ENCODE peak calls at places on chromosomes 16 and 17, in seven cellular contexts. B is amygdala; H is fibroblast of pulmonary artery; Y is transverse colon; P is activated CD4-positive, alpha-beta T cell treated with anti-CD3 and anti-CD28 coated beads, Interleukin-2, amount 10 ng/mL, durations not matched to agents 7 days and 5 days; G is suprapubic skin; L is PC-3. R is an unnamed sample.

GRCh38 chr17:21239680-21240374 is 13.4 kb downstream of the NATD1 start:
- DNase-seq in G (no peak), H (peak; percentile 47), B (no peak), L (peak; percentile 58), P (no peak), Y (no peak), R (no peak)

GRCh38 chr17:78237403-78238012 is 6.1 kb downstream of the TMEM235 start:
- DNase-seq in H (no peak), Y (no peak), L (no peak), P (no peak), G (no peak), B (peak; percentile 84), R (no peak)

GRCh38 chr17:7477392-7478275 is 1.8 kb downstream of the ZBTB4 start:
- DNase-seq in B (no peak), G (no peak), L (peak; percentile 11), H (peak; percentile 78), P (no peak), Y (peak; percentile 28), R (no peak)

GRCh38 chr16:88133507-88133843 is 182.2 kb downstream of the BANP start:
- DNase-seq in P (no peak), G (no peak), L (no peak), Y (no peak), B (no peak), H (no peak), R (no peak)

GRCh38 chr17:29918922-29919856 is 10.8 kb downstream of the SSH2 start:
- DNase-seq in B (no peak), Y (no peak), P (no peak), L (peak; percentile 35), H (peak; percentile 55), G (no peak), R (no peak)

GRCh38 chr17:45660474-45660873 is 123.6 kb upstream of the CRHR1 start:
- DNase-seq in H (peak; percentile 3), L (no peak), P (no peak), G (no peak), Y (no peak), B (no peak), R (no peak)

GRCh38 chr17:2814499-2815341 is 18.5 kb downstream of the RAP1GAP2 start:
- DNase-seq in H (no peak), Y (peak; percentile 70), B (no peak), L (peak; percentile 44), P (peak; percentile 97), G (no peak), R (peak; percentile 98)

GRCh38 chr16:55760665-55761035 is 72.2 kb downstream of the CES1 start:
- DNase-seq in P (no peak), B (no peak), L (no peak), H (no peak), Y (no peak), G (no peak), R (no peak)

GRCh38 chr16:47247691-47248090 is 103.9 kb upstream of the NETO2 start:
- DNase-seq in B (no peak), P (no peak), H (no peak), G (no peak), Y (no peak), L (no peak), R (no peak)

GRCh38 chr17:76120658-76121008 is 17.0 kb upstream of the EXOC7 start:
- DNase-seq in P (no peak), G (no peak), Y (no peak), B (no peak), L (no peak), H (no peak), R (no peak)

GRCh38 chr17:66240630-66241029 is 11.4 kb upstream of the APOH start:
- DNase-seq in P (no peak), L (peak; percentile 86), B (no peak), H (peak; percentile 43), Y (no peak), G (no peak), R (no peak)

GRCh38 chr16:27226976-27227705 is 23.8 kb downstream of the KDM8 start:
- DNase-seq in H (no peak), G (no peak), P (no peak), L (no peak), Y (no peak), B (no peak), R (no peak)

GRCh38 chr17:72560303-72561247 is 439.8 kb downstream of the SOX9 start:
- DNase-seq in L (peak; percentile 92), H (peak; percentile 66), P (peak; percentile 59), G (no peak), B (peak; percentile 13), Y (peak; percentile 81), R (peak; percentile 61)

GRCh38 chr16:56691885-56692284 is 9.6 kb downstream of the MT1X start:
- DNase-seq in G (peak; percentile 61), B (no peak), L (peak; percentile 91), Y (peak; percentile 46), P (no peak), H (peak; percentile 32), R (no peak)

GRCh38 chr16:72493681-72494415 is 321.9 kb upstream of the PMFBP1 start:
- DNase-seq in P (no peak), H (peak; percentile 42), Y (no peak), G (no peak), B (no peak), L (peak; percentile 70), R (no peak)

GRCh38 chr16:12543700-12544476 is 259.8 kb downstream of the CPPED1 start:
- DNase-seq in L (no peak), G (no peak), B (no peak), Y (no peak), P (no peak), H (no peak), R (no peak)

GRCh38 chr17:751269-752001 is 629 bp downstream of the GEMIN4 start:
- DNase-seq in G (peak; percentile 73), H (peak; percentile 47), L (peak; percentile 14), Y (peak; percentile 49), P (peak; percentile 66), B (no peak), R (peak; percentile 60)

GRCh38 chr16:2511128-2511785 is 2.5 kb upstream of the ATP6V0C start:
- DNase-seq in B (peak; percentile 45), L (no peak), P (no peak), G (peak; percentile 93), H (peak; percentile 57), Y (peak; percentile 71), R (no peak)

GRCh38 chr16:90022209-90023077 is 3.2 kb upstream of the DBNDD1 start:
- DNase-seq in G (peak; percentile 92), Y (peak; percentile 93), B (peak; percentile 82), P (peak; percentile 84), L (peak; percentile 87), H (peak; percentile 90), R (peak; percentile 84)

GRCh38 chr16:30934827-30935557 is 11.6 kb downstream of the FBXL19 start:
- DNase-seq in G (peak; percentile 71), L (peak; percentile 43), B (no peak), Y (peak; percentile 49), P (peak; percentile 46), H (peak; percentile 64), R (peak; percentile 57)

GRCh38 chr16:82741073-82741615 is 114.4 kb downstream of the CDH13 start:
- DNase-seq in L (peak; percentile 1), H (no peak), P (no peak), B (no peak), Y (no peak), G (no peak), R (no peak)

GRCh38 chr16:67108931-67109406 is 772 bp upstream of the PHAF1 start:
- DNase-seq in Y (no peak), G (no peak), B (no peak), P (no peak), H (no peak), L (no peak), R (no peak)

GRCh38 chr16:50539053-50539615 is 9.1 kb upstream of the NKD1 start:
- DNase-seq in L (no peak), G (no peak), H (no peak), B (no peak), Y (no peak), P (no peak), R (no peak)

GRCh38 chr17:313231-313630 is 39.4 kb downstream of the RPH3AL start:
- DNase-seq in L (no peak), P (no peak), Y (no peak), G (no peak), B (no peak), H (no peak), R (no peak)

GRCh38 chr17:48679385-48680096 is 42.8 kb downstream of the PRAC1 start:
- DNase-seq in P (no peak), G (no peak), Y (no peak), H (peak; percentile 10), B (no peak), L (peak; percentile 35), R (no peak)

GRCh38 chr16:88505405-88506082 is 52.5 kb downstream of the ZFPM1 start:
- DNase-seq in H (peak; percentile 24), P (peak; percentile 54), B (no peak), Y (peak; percentile 89), G (no peak), L (peak; percentile 39), R (peak; percentile 60)

GRCh38 chr17:54864070-54864469 is 36.6 kb upstream of the TOM1L1 start:
- DNase-seq in P (no peak), H (no peak), G (no peak), Y (no peak), B (no peak), L (no peak), R (no peak)

GRCh38 chr17:51371732-51372151 is 111.4 kb downstream of the UTP18 start:
- DNase-seq in Y (no peak), L (peak; percentile 85), G (no peak), H (peak; percentile 57), P (peak; percentile 41), B (peak; percentile 67), R (peak; percentile 60)

GRCh38 chr16:1427473-1428461 is 3.1 kb upstream of the PERCC1 start:
- DNase-seq in P (no peak), Y (no peak), G (no peak), H (no peak), L (no peak), B (no peak), R (no peak)

GRCh38 chr17:43772877-43773648 is 5.7 kb downstream of the DUSP3 start:
- DNase-seq in G (no peak), B (peak; percentile 12), H (peak; percentile 45), P (no peak), L (no peak), Y (no peak), R (no peak)